ENCODE peak calls at places on chromosomes 12 and 14, in eight cellular contexts. J, D, I, S, H, O, B and K are unnamed samples.

GRCh38 chr14:35121026-35121886 is 534 bp downstream of the PPP2R3C start:
- DNase-seq in D (peak; percentile 53), J (peak; percentile 16), S (no peak), H (no peak), B (peak; percentile 13), O (no peak), I (no peak), K (no peak)

GRCh38 chr14:96962337-96962736 is 165.2 kb downstream of the VRK1 start:
- DNase-seq in J (no peak), B (no peak), D (no peak), I (peak; percentile 21), S (no peak), H (no peak), O (no peak), K (no peak)

GRCh38 chr12:30010071-30011052 is 226.6 kb upstream of the TMTC1 start:
- DNase-seq in D (no peak), J (no peak), I (no peak), H (no peak), B (no peak), O (no peak), S (no peak), K (no peak)

GRCh38 chr12:98997-99396 is 32.4 kb downstream of the IQSEC3 start:
- DNase-seq in I (no peak), B (no peak), H (peak; percentile 20), O (peak; percentile 24), D (peak; percentile 27), J (no peak), S (no peak), K (no peak)

GRCh38 chr12:1474567-1475153 is 119.7 kb downstream of the FBXL14 start:
- DNase-seq in H (no peak), B (no peak), D (peak; percentile 97), J (peak; percentile 41), O (no peak), I (no peak), S (peak; percentile 62), K (peak; percentile 93)

GRCh38 chr12:53806689-53807088 is 54.9 kb upstream of the CISTR start:
- DNase-seq in O (no peak), D (peak; percentile 83), H (no peak), J (peak; percentile 55), B (no peak), S (peak; percentile 20), I (no peak), K (peak; percentile 5)

GRCh38 chr14:77746064-77746463 is 14.9 kb downstream of the SNW1 start:
- DNase-seq in D (no peak), J (no peak), H (no peak), S (no peak), O (no peak), I (no peak), B (no peak), K (no peak)

GRCh38 chr12:42483534-42483857 is 106.0 kb downstream of the PRICKLE1 start:
- DNase-seq in J (no peak), O (no peak), S (peak; percentile 45), B (no peak), D (peak; percentile 70), H (peak; percentile 69), I (no peak), K (no peak)

GRCh38 chr12:101697930-101698781 is 716 bp downstream of the CHPT1 start:
- DNase-seq in S (peak; percentile 19), I (peak; percentile 42), B (peak; percentile 62), H (peak; percentile 82), D (peak; percentile 71), O (peak; percentile 76), J (peak; percentile 40), K (peak; percentile 41)

GRCh38 chr14:21070610-21071224 is 613 bp downstream of the ARHGEF40 start:
- DNase-seq in D (peak; percentile 73), I (no peak), O (peak; percentile 79), H (no peak), S (no peak), J (peak; percentile 11), B (no peak), K (peak; percentile 63)

GRCh38 chr14:23078692-23079116 is 16.2 kb downstream of the ACIN1 start:
- DNase-seq in I (no peak), O (peak; percentile 90), S (peak; percentile 41), H (peak; percentile 92), J (peak; percentile 85), D (peak; percentile 99), B (peak; percentile 84), K (peak; percentile 98)

GRCh38 chr12:111190741-111191526 is 178.0 kb downstream of the PHETA1 start:
- DNase-seq in D (no peak), I (no peak), H (no peak), S (no peak), O (no peak), J (no peak), B (no peak), K (no peak)